ENCODE peak calls at places on chromosomes 13 and 19, in nine cellular contexts. One of them, this sample, is unnamed.

GRCh38 chr13:53778937-53779336 is 750.3 kb downstream of the OLFM4 start:
- DNase-seq in aorta: no peak
- DNase-seq in PC-9: no peak
- DNase-seq in right lobe of liver: no peak
- DNase-seq in breast epithelium: no peak
- DNase-seq in osteoblast: no peak
- DNase-seq in NT2/D1: no peak
- DNase-seq in HCT116: no peak
- DNase-seq in cardiac muscle cell: peak; percentile 39
- DNase-seq in this sample: no peak

GRCh38 chr19:16153582-16154336 is 10.3 kb downstream of the HSH2D start:
- DNase-seq in aorta: no peak
- DNase-seq in PC-9: no peak
- DNase-seq in right lobe of liver: no peak
- DNase-seq in breast epithelium: no peak
- DNase-seq in osteoblast: no peak
- DNase-seq in NT2/D1: no peak
- DNase-seq in HCT116: peak; percentile 36
- DNase-seq in cardiac muscle cell: no peak
- DNase-seq in this sample: peak; percentile 49

GRCh38 chr13:51681037-51681678 is 96.9 kb downstream of the WDFY2 start:
- DNase-seq in aorta: no peak
- DNase-seq in PC-9: no peak
- DNase-seq in right lobe of liver: no peak
- DNase-seq in breast epithelium: no peak
- DNase-seq in osteoblast: no peak
- DNase-seq in NT2/D1: no peak
- DNase-seq in HCT116: no peak
- DNase-seq in cardiac muscle cell: no peak
- DNase-seq in this sample: no peak

GRCh38 chr19:33683881-33684549 is 62.3 kb downstream of the CHST8 start:
- DNase-seq in aorta: peak; percentile 39
- DNase-seq in PC-9: peak; percentile 27
- DNase-seq in right lobe of liver: peak; percentile 67
- DNase-seq in breast epithelium: peak; percentile 72
- DNase-seq in osteoblast: peak; percentile 95
- DNase-seq in NT2/D1: peak; percentile 5
- DNase-seq in HCT116: no peak
- DNase-seq in cardiac muscle cell: peak; percentile 92
- DNase-seq in this sample: peak; percentile 96

GRCh38 chr13:80133631-80134083 is 207.3 kb downstream of the SPRY2 start:
- DNase-seq in aorta: no peak
- DNase-seq in PC-9: no peak
- DNase-seq in right lobe of liver: no peak
- DNase-seq in breast epithelium: no peak
- DNase-seq in osteoblast: no peak
- DNase-seq in NT2/D1: no peak
- DNase-seq in HCT116: no peak
- DNase-seq in cardiac muscle cell: no peak
- DNase-seq in this sample: no peak

GRCh38 chr13:106139942-106140341 is 395.5 kb downstream of the EFNB2 start:
- DNase-seq in aorta: no peak
- DNase-seq in PC-9: no peak
- DNase-seq in right lobe of liver: no peak
- DNase-seq in breast epithelium: no peak
- DNase-seq in osteoblast: no peak
- DNase-seq in NT2/D1: no peak
- DNase-seq in HCT116: no peak
- DNase-seq in cardiac muscle cell: no peak
- DNase-seq in this sample: no peak

GRCh38 chr13:44974056-44974798 is 15.0 kb downstream of the NUFIP1 start:
- DNase-seq in aorta: peak; percentile 70
- DNase-seq in PC-9: no peak
- DNase-seq in right lobe of liver: no peak
- DNase-seq in breast epithelium: no peak
- DNase-seq in osteoblast: no peak
- DNase-seq in NT2/D1: no peak
- DNase-seq in HCT116: no peak
- DNase-seq in cardiac muscle cell: no peak
- DNase-seq in this sample: no peak

GRCh38 chr13:95298169-95298940 is 2.9 kb downstream of the ABCC4 start:
- DNase-seq in aorta: no peak
- DNase-seq in PC-9: no peak
- DNase-seq in right lobe of liver: no peak
- DNase-seq in breast epithelium: no peak
- DNase-seq in osteoblast: peak; percentile 69
- DNase-seq in NT2/D1: no peak
- DNase-seq in HCT116: no peak
- DNase-seq in cardiac muscle cell: no peak
- DNase-seq in this sample: no peak

GRCh38 chr19:4929186-4929585 is 19.9 kb downstream of the UHRF1 start:
- DNase-seq in aorta: no peak
- DNase-seq in PC-9: no peak
- DNase-seq in right lobe of liver: no peak
- DNase-seq in breast epithelium: no peak
- DNase-seq in osteoblast: peak; percentile 97
- DNase-seq in NT2/D1: no peak
- DNase-seq in HCT116: no peak
- DNase-seq in cardiac muscle cell: no peak
- DNase-seq in this sample: no peak

GRCh38 chr13:35470671-35471465 is 5.6 kb downstream of the MAB21L1 start:
- DNase-seq in aorta: peak; percentile 46
- DNase-seq in PC-9: peak; percentile 17
- DNase-seq in right lobe of liver: peak; percentile 41
- DNase-seq in breast epithelium: no peak
- DNase-seq in osteoblast: peak; percentile 80
- DNase-seq in NT2/D1: no peak
- DNase-seq in HCT116: no peak
- DNase-seq in cardiac muscle cell: peak; percentile 68
- DNase-seq in this sample: peak; percentile 81

GRCh38 chr13:57665471-57665870 is 33.9 kb downstream of the PCDH17 start:
- DNase-seq in aorta: no peak
- DNase-seq in PC-9: no peak
- DNase-seq in right lobe of liver: no peak
- DNase-seq in breast epithelium: no peak
- DNase-seq in osteoblast: no peak
- DNase-seq in NT2/D1: no peak
- DNase-seq in HCT116: no peak
- DNase-seq in cardiac muscle cell: no peak
- DNase-seq in this sample: no peak

GRCh38 chr19:41702208-41702651 is 6.2 kb upstream of the CEACAM5 start:
- DNase-seq in aorta: no peak
- DNase-seq in PC-9: no peak
- DNase-seq in right lobe of liver: no peak
- DNase-seq in breast epithelium: no peak
- DNase-seq in osteoblast: peak; percentile 76
- DNase-seq in NT2/D1: no peak
- DNase-seq in HCT116: no peak
- DNase-seq in cardiac muscle cell: no peak
- DNase-seq in this sample: no peak

GRCh38 chr13:72696590-72696989 is 30.8 kb downstream of the MZT1 start:
- DNase-seq in aorta: no peak
- DNase-seq in PC-9: no peak
- DNase-seq in right lobe of liver: no peak
- DNase-seq in breast epithelium: no peak
- DNase-seq in osteoblast: no peak
- DNase-seq in NT2/D1: no peak
- DNase-seq in HCT116: peak; percentile 1
- DNase-seq in cardiac muscle cell: no peak
- DNase-seq in this sample: no peak

GRCh38 chr19:47842941-47843340 is 16.1 kb upstream of the TPRX2 start:
- DNase-seq in aorta: no peak
- DNase-seq in PC-9: no peak
- DNase-seq in right lobe of liver: no peak
- DNase-seq in breast epithelium: no peak
- DNase-seq in osteoblast: no peak
- DNase-seq in NT2/D1: no peak
- DNase-seq in HCT116: no peak
- DNase-seq in cardiac muscle cell: no peak
- DNase-seq in this sample: no peak

GRCh38 chr19:30631035-30631375 is 258.8 kb downstream of the ZNF536 start:
- DNase-seq in aorta: no peak
- DNase-seq in PC-9: no peak
- DNase-seq in right lobe of liver: no peak
- DNase-seq in breast epithelium: no peak
- DNase-seq in osteoblast: no peak
- DNase-seq in NT2/D1: no peak
- DNase-seq in HCT116: no peak
- DNase-seq in cardiac muscle cell: no peak
- DNase-seq in this sample: no peak

DNA sequence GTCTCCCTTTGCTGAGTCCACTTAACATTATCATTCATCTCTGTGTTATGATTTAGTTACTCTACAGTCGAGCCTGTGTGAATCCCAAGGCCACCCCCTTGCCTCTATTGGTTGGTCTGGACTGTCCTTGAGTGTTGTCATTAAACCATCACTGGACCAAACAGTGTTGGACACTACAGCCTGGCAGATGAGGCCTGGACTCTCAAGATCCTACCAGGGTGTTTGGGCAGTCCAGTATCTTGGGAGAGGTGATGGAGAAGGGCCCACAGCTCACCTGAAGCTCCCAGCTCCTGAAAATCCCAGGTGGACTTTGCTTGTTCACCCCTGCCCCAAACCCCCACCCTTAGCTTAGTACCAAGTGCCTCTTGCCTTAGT is 3.8 kb downstream of the CHMP2A start:
- DNase-seq in aorta: no peak
- DNase-seq in PC-9: no peak
- DNase-seq in right lobe of liver: no peak
- DNase-seq in breast epithelium: no peak
- DNase-seq in osteoblast: peak; percentile 26
- DNase-seq in NT2/D1: no peak
- DNase-seq in HCT116: no peak
- DNase-seq in cardiac muscle cell: no peak
- DNase-seq in this sample: no peak
- H3K36me3 ChIP-seq in aorta: peaks cover 19% of the 10 kb centered on the region
- H3K36me3 ChIP-seq in PC-9: peaks cover 5% of the 10 kb centered on the region
- H3K36me3 ChIP-seq in right lobe of liver: peaks cover 32% of the 10 kb centered on the region
- H3K36me3 ChIP-seq in breast epithelium: peaks cover 23% of the 10 kb centered on the region
- H3K36me3 ChIP-seq in osteoblast: peaks cover 70% of the 10 kb centered on the region
- H3K36me3 ChIP-seq in NT2/D1: peaks cover 74% of the 10 kb centered on the region
- H3K36me3 ChIP-seq in HCT116: peaks cover 48% of the 10 kb centered on the region
- H3K36me3 ChIP-seq in cardiac muscle cell: peaks cover 48% of the 10 kb centered on the region
- H3K36me3 ChIP-seq in this sample: peaks cover 61% of the 10 kb centered on the region

GRCh38 chr19:49642488-49643035 is 553 bp downstream of the SCAF1 start:
- DNase-seq in aorta: no peak
- DNase-seq in PC-9: no peak
- DNase-seq in right lobe of liver: no peak
- DNase-seq in breast epithelium: no peak
- DNase-seq in osteoblast: no peak
- DNase-seq in NT2/D1: no peak
- DNase-seq in HCT116: no peak
- DNase-seq in cardiac muscle cell: no peak
- DNase-seq in this sample: peak; percentile 71

GRCh38 chr19:49645995-49646394 is 4.0 kb downstream of the SCAF1 start:
- DNase-seq in aorta: no peak
- DNase-seq in PC-9: no peak
- DNase-seq in right lobe of liver: no peak
- DNase-seq in breast epithelium: no peak
- DNase-seq in osteoblast: no peak
- DNase-seq in NT2/D1: no peak
- DNase-seq in HCT116: no peak
- DNase-seq in cardiac muscle cell: no peak
- DNase-seq in this sample: peak; percentile 42

GRCh38 chr19:49646586-49646985 is 4.6 kb downstream of the SCAF1 start:
- DNase-seq in aorta: no peak
- DNase-seq in PC-9: no peak
- DNase-seq in right lobe of liver: no peak
- DNase-seq in breast epithelium: no peak
- DNase-seq in osteoblast: no peak
- DNase-seq in NT2/D1: no peak
- DNase-seq in HCT116: no peak
- DNase-seq in cardiac muscle cell: no peak
- DNase-seq in this sample: peak; percentile 37

GRCh38 chr19:49643466-49643865 is 1.5 kb downstream of the SCAF1 start:
- DNase-seq in aorta: no peak
- DNase-seq in PC-9: no peak
- DNase-seq in right lobe of liver: no peak
- DNase-seq in breast epithelium: no peak
- DNase-seq in osteoblast: no peak
- DNase-seq in NT2/D1: no peak
- DNase-seq in HCT116: no peak
- DNase-seq in cardiac muscle cell: no peak
- DNase-seq in this sample: peak; percentile 53

GRCh38 chr19:49645592-49645991 is 3.6 kb downstream of the SCAF1 start:
- DNase-seq in aorta: no peak
- DNase-seq in PC-9: no peak
- DNase-seq in right lobe of liver: no peak
- DNase-seq in breast epithelium: no peak
- DNase-seq in osteoblast: no peak
- DNase-seq in NT2/D1: no peak
- DNase-seq in HCT116: no peak
- DNase-seq in cardiac muscle cell: no peak
- DNase-seq in this sample: peak; percentile 38
- H3K36me3 ChIP-seq in aorta: peaks cover 1% of the 10 kb centered on the region
- H3K36me3 ChIP-seq in PC-9: peaks cover 15% of the 10 kb centered on the region
- H3K36me3 ChIP-seq in right lobe of liver: peaks cover 7% of the 10 kb centered on the region
- H3K36me3 ChIP-seq in breast epithelium: no peaks in the 10 kb centered on the region
- H3K36me3 ChIP-seq in osteoblast: peaks cover 48% of the 10 kb centered on the region
- H3K36me3 ChIP-seq in NT2/D1: peaks cover 62% of the 10 kb centered on the region
- H3K36me3 ChIP-seq in HCT116: peaks cover 25% of the 10 kb centered on the region
- H3K36me3 ChIP-seq in cardiac muscle cell: peaks cover 24% of the 10 kb centered on the region
- H3K36me3 ChIP-seq in this sample: peaks cover 22% of the 10 kb centered on the region

DNA sequence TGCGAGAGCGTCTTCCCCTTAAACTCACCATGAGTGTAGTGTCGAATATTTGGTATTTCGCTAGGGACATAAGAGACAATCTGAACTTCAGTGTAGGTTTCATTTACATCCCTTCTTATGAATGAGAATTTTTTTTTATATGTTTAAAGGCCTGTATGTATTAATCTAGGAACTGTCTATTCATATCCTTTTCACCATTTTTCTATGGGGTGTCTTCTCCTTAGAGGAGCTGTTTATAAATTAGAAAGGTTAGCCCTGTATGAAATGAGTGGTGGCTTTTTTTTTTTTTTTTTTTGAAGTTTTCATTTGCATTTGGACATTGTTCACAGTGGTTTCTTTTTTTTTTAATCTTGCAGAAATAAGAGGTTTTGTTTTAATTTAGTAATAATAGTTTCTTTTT is 7.6 kb downstream of the ZNF146 start:
- DNase-seq in aorta: no peak
- DNase-seq in PC-9: no peak
- DNase-seq in right lobe of liver: no peak
- DNase-seq in breast epithelium: no peak
- DNase-seq in osteoblast: peak; percentile 4
- DNase-seq in NT2/D1: no peak
- DNase-seq in HCT116: no peak
- DNase-seq in cardiac muscle cell: no peak
- DNase-seq in this sample: no peak
- H3K36me3 ChIP-seq in aorta: peaks cover 2% of the 10 kb centered on the region
- H3K36me3 ChIP-seq in PC-9: peaks cover 83% of the 10 kb centered on the region
- H3K36me3 ChIP-seq in right lobe of liver: peaks cover 25% of the 10 kb centered on the region
- H3K36me3 ChIP-seq in breast epithelium: no peaks in the 10 kb centered on the region
- H3K36me3 ChIP-seq in osteoblast: peaks cover 39% of the 10 kb centered on the region
- H3K36me3 ChIP-seq in NT2/D1: peaks cover 66% of the 10 kb centered on the region
- H3K36me3 ChIP-seq in HCT116: peaks cover 41% of the 10 kb centered on the region
- H3K36me3 ChIP-seq in cardiac muscle cell: peaks cover 19% of the 10 kb centered on the region
- H3K36me3 ChIP-seq in this sample: peaks cover 7% of the 10 kb centered on the region

DNA sequence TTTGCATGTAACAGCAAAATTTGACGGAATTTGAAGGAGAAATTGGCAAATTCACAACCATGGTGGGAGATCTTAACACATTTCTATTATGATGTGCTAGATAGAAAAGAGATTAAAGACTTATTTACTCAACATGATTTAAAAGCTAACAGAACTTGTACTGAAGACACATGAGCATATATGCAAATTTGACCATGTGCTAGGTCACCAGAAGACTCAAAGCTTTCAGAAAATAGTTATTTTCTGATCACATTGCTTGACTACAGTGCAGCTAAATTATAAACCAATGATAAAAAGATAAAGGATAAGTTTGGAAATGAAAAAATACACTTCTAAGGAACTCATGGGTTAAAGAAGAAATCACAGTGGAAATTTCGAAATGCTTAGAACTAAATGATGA is 9.1 kb downstream of the GPR183 start:
- DNase-seq in aorta: no peak
- DNase-seq in PC-9: no peak
- DNase-seq in right lobe of liver: no peak
- DNase-seq in breast epithelium: no peak
- DNase-seq in osteoblast: no peak
- DNase-seq in NT2/D1: no peak
- DNase-seq in HCT116: no peak
- DNase-seq in cardiac muscle cell: no peak
- DNase-seq in this sample: no peak
- H3K36me3 ChIP-seq in aorta: no peaks in the 10 kb centered on the region
- H3K36me3 ChIP-seq in PC-9: peaks cover 15% of the 10 kb centered on the region
- H3K36me3 ChIP-seq in right lobe of liver: no peaks in the 10 kb centered on the region
- H3K36me3 ChIP-seq in breast epithelium: no peaks in the 10 kb centered on the region
- H3K36me3 ChIP-seq in osteoblast: no peaks in the 10 kb centered on the region
- H3K36me3 ChIP-seq in NT2/D1: peaks cover 13% of the 10 kb centered on the region
- H3K36me3 ChIP-seq in HCT116: no peaks in the 10 kb centered on the region
- H3K36me3 ChIP-seq in cardiac muscle cell: peaks cover 11% of the 10 kb centered on the region
- H3K36me3 ChIP-seq in this sample: no peaks in the 10 kb centered on the region

This sample was measured in H7.